ENCODE peak calls at places on chromosomes 3 and 15, in six cellular contexts. G, Z, M, U, K and E are unnamed samples.

GRCh38 chr3:165669502-165669901 is 167.7 kb downstream of the BCHE start:
- DNase-seq in Z (no peak), U (no peak), M (peak), K (no peak), G (peak), E (no peak)

GRCh38 chr15:93051236-93052089 is 37.5 kb downstream of the RGMA start:
- DNase-seq in Z (no peak), M (no peak), G (no peak), K (no peak), U (no peak), E (no peak)

GRCh38 chr15:80599359-80599758 is 95.8 kb upstream of the ABHD17C start:
- DNase-seq in G (peak), M (peak), U (no peak), Z (no peak), K (peak), E (no peak)

GRCh38 chr15:87687176-87687890 is 569.2 kb downstream of the NTRK3 start:
- DNase-seq in K (no peak), G (no peak), M (no peak), U (no peak), Z (no peak), E (no peak)

GRCh38 chr3:100902572-100902971 is 90.6 kb downstream of the ABI3BP start:
- DNase-seq in Z (no peak), M (no peak), G (no peak), U (no peak), K (peak), E (no peak)

GRCh38 chr3:87742250-87742649 is 316.6 kb downstream of the CGGBP1 start:
- DNase-seq in U (no peak), K (no peak), Z (no peak), G (no peak), M (no peak), E (no peak)

GRCh38 chr3:16028604-16029003 is 145.9 kb upstream of the GALNT15 start:
- DNase-seq in K (peak), G (no peak), M (peak), U (no peak), Z (no peak), E (no peak)

GRCh38 chr15:62569460-62570404 is 404.6 kb upstream of the C2CD4B start:
- DNase-seq in U (no peak), M (peak), K (peak), Z (peak), G (peak), E (peak)

GRCh38 chr3:88005066-88005465 is 53.7 kb downstream of the CGGBP1 start:
- DNase-seq in K (no peak), Z (no peak), G (no peak), U (no peak), M (peak), E (no peak)

GRCh38 chr15:92020765-92021164 is 167.3 kb downstream of the SLCO3A1 start:
- DNase-seq in M (no peak), K (no peak), U (no peak), G (peak), Z (no peak), E (no peak)

GRCh38 chr3:83523470-83524073 is 1435.2 kb upstream of the CADM2 start:
- DNase-seq in M (peak), K (peak), G (no peak), U (no peak), Z (no peak), E (no peak)

GRCh38 chr3:155418426-155418825 is 124.9 kb upstream of the STRIT1 start:
- DNase-seq in G (no peak), M (no peak), U (no peak), K (peak), Z (no peak), E (no peak)

GRCh38 chr15:65914371-65914770 is 45.1 kb downstream of the RAB11A start:
- DNase-seq in Z (no peak), M (no peak), K (no peak), G (no peak), U (peak), E (no peak)

DNA sequence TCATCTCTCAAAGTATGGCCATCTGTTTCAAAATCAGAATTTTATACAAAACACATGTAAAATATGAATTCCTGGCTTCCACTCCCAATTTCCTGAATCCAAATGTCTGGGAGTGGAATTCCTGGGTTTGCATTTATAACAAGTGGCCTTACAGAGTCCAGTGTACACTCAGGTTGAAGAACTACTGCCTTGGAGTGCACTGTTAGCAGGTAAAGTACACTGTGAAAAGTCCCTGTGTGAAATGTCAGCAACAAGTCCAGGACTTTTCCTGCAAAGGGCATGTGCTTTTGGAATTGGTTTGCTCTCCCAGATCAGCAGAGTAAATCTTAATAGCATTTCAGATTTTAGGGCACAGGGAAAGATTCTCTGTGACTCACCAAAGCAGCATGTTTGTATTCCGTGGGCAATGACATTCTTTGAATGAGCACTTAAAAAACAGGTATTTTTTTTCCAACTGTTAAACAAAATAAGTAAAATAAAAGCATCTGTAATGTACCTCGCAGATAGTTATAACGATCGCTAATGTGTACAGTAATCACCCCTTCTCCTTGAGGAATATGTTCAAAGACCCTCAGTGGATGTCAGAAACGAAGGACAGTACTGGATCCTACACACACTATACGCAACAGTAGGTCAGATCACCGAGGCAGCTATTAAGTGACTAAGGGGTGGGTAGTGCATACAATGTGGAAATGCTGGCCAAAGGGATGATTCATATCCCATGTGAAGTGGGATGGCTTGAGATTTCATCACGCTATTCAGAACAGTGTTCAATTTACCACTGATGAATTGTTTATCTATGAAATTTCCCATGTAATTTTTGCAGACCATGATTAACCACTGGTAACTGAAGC is 1.9 kb upstream of the CLDN16 start:
- DNase-seq in U (peak), Z (no peak), K (peak), G (peak), M (peak), E (no peak)
- H3K4me3 ChIP-seq in U (no peak), Z (no peak), K (peak), G (peak), M (no peak), E (no peak)

DNA sequence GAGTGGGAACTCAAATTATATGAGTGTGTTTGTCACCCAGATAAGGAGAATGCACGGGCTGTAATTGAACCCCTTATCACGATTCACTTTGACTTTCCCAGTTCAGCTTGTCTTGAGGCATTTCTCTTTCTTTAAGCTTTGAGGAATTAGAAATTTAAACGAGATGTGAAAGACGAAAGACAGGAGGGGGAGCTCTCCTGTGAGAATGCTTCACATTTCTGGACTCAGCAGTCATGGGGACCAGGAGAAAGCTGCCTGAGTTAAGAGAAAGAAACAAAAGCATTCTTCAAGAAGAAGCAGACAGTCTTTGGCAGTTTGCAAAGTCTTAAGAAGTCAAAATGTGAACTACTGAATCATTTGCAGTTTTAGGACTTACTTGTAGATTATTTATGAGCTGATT is 205.6 kb downstream of the NECTIN3 start:
- DNase-seq in Z (no peak), K (peak), U (no peak), M (peak), G (peak), E (no peak)
- TF ChIP-seq CTCF in Z (no peak), K (peak), U (no peak), M (peak), G (peak), E (no peak)

DNA sequence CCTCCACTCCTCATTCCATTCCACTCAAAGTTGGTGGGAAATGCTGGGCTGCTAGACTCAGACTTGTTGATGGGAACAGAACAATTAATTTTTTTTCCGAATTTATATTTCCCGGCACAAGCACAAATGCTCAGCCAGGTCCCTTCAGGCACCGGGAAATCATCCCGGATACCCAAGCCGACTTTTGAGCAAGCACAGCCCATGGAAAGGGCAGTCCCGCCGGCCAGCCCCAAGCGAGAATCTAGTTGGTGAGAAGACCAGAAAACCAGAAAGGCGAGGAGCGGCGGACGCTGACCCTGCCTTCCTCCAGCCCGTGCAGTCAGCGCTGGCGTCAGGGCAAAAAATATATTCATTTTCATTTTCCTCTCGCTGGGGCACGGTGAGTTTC is 758 bp upstream of the ZIC4 start:
- DNase-seq in Z (no peak), K (no peak), G (no peak), M (no peak), U (no peak), E (no peak)
- H3K4me3 ChIP-seq in Z (no peak), K (peak), G (no peak), M (peak), U (no peak), E (no peak)

DNA sequence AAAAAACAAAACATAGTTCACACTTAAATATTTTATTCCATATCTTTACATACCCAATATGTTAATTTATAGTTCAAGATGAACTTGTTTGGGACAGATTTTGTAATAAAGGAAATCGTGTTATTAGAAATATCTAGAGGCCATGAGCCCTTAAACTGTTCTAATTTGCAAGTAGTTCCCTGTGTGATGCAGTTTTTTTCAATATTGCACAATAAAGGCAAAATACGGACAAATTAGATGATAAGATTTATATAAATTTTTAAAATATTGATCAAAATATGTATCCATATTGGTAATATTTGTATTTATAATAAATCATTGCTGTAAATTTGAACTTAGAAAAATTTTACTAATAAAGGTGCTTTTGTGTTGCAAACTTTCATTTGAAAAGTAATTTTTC is 23.8 kb downstream of the CTNNB1 start:
- DNase-seq in G (no peak), M (no peak), Z (no peak), K (no peak), U (no peak), E (no peak)
- TF ChIP-seq CTCF in G (no peak), M (no peak), Z (no peak), K (no peak), U (no peak), E (no peak)

DNA sequence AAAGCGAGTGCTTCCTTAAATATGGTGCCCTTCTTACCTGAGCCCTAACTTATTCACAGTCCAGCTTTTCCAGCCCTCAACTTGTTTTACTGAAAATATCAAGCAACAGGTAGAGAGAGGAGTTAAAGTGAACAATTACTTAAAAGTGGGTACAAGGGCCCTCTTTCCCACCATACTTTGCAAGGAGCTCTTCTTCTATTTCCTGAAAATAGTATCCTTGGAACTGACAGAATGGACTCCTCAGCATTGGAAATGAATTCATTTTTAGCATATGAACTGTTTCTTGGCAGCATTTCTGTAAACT is 64.4 kb upstream of the UBE2E1 start:
- DNase-seq in K (no peak), Z (no peak), M (no peak), G (no peak), U (no peak), E (no peak)
- H3K4me3 ChIP-seq in K (no peak), Z (no peak), M (no peak), G (no peak), U (no peak), E (no peak)

GRCh38 chr3:36871379-36872126 is 73.3 kb downstream of the TRANK1 start:
- DNase-seq in U (no peak), Z (no peak), G (no peak), K (no peak), M (no peak), E (no peak)
- TF ChIP-seq CTCF in U (no peak), Z (no peak), G (peak), K (peak), M (peak), E (no peak)

GRCh38 chr15:75367406-75367912 is 948 bp downstream of the MAN2C1 start:
- DNase-seq in Z (no peak), M (no peak), U (no peak), G (no peak), K (no peak), E (no peak)
- H3K4me3 ChIP-seq in Z (peak), M (peak), U (peak), G (peak), K (peak), E (peak)

DNA sequence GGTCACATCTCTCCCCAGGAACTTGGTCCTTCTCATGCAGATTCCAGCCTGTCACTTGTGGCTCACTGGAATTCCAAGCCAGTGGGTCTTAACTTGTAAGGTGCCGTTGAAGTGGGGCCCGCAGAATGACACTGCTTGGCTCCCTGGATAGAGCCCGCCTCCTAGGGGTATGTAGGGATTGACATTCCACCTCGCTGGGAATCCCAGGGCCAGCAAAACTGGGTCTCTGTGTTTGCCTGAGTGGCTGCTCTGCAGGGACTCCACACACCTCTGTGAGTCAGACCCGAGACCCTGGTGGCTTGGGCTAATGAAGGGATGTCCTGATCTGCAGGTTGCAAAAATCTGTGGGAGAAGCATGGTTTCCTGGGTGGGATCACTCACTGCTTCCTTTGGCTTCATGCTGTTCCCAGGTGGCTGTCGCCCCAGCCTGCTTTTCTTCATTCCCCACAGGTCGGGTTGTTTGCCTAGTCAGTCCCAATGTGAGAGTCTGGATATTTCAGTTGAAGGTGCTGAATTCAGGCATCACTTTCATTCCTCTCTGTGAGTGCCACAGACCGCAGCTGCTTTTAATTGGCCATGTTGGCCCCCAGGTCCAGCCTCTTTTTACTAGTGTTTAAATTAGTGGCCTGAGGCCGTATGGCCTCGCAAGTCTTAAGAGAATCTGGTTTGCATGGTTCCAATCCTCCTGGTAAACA is 156.0 kb upstream of the TRIM42 start:
- DNase-seq in G (no peak), Z (no peak), M (no peak), K (no peak), U (no peak), E (no peak)
- TF ChIP-seq CTCF in G (no peak), Z (no peak), M (no peak), K (no peak), U (no peak), E (no peak)